ENCODE peak calls at places on chromosomes 5 and 9, in eight cellular contexts. One of them, this sample, is unnamed.

GRCh38 chr5:73214921-73215490 is 42.0 kb downstream of the TMEM174 start:
- DNase-seq in neural progenitor cell: peak; percentile 51
- DNase-seq in HepG2: no peak
- DNase-seq in PC-9: no peak
- DNase-seq in mesenchymal stem cell: no peak
- DNase-seq in PC-3: no peak
- DNase-seq in OCI-LY7: no peak
- DNase-seq in mammary epithelial cell: no peak
- DNase-seq in this sample: no peak

GRCh38 chr5:112228672-112229071 is 190.4 kb downstream of the EPB41L4A start:
- DNase-seq in mesenchymal stem cell: peak; percentile 4
- DNase-seq in mammary epithelial cell: peak; percentile 67
- DNase-seq in OCI-LY7: no peak
- DNase-seq in PC-3: peak; percentile 71
- DNase-seq in HepG2: no peak
- DNase-seq in neural progenitor cell: no peak
- DNase-seq in PC-9: peak; percentile 95
- DNase-seq in this sample: no peak

GRCh38 chr5:141832131-141832530 is 46.1 kb downstream of the PCDH1 start:
- DNase-seq in mammary epithelial cell: peak; percentile 21
- DNase-seq in HepG2: no peak
- DNase-seq in mesenchymal stem cell: no peak
- DNase-seq in neural progenitor cell: no peak
- DNase-seq in PC-3: no peak
- DNase-seq in PC-9: no peak
- DNase-seq in OCI-LY7: no peak
- DNase-seq in this sample: no peak

GRCh38 chr9:99635032-99635431 is 186.7 kb upstream of the NR4A3 start:
- DNase-seq in mesenchymal stem cell: peak; percentile 60
- DNase-seq in PC-9: no peak
- DNase-seq in neural progenitor cell: no peak
- DNase-seq in HepG2: no peak
- DNase-seq in PC-3: no peak
- DNase-seq in OCI-LY7: no peak
- DNase-seq in mammary epithelial cell: no peak
- DNase-seq in this sample: no peak

GRCh38 chr5:118796081-118796480 is 192.3 kb downstream of the DTWD2 start:
- DNase-seq in PC-9: no peak
- DNase-seq in neural progenitor cell: peak; percentile 5
- DNase-seq in HepG2: no peak
- DNase-seq in mesenchymal stem cell: no peak
- DNase-seq in OCI-LY7: no peak
- DNase-seq in PC-3: no peak
- DNase-seq in mammary epithelial cell: no peak
- DNase-seq in this sample: no peak

GRCh38 chr9:35908484-35909125 is 685 bp upstream of the SPAAR start:
- DNase-seq in HepG2: no peak
- DNase-seq in neural progenitor cell: no peak
- DNase-seq in PC-3: peak; percentile 87
- DNase-seq in mesenchymal stem cell: no peak
- DNase-seq in mammary epithelial cell: no peak
- DNase-seq in PC-9: no peak
- DNase-seq in OCI-LY7: no peak
- DNase-seq in this sample: no peak

GRCh38 chr5:139844472-139845145 is 49.0 kb downstream of the PSD2 start:
- DNase-seq in PC-9: peak; percentile 44
- DNase-seq in mammary epithelial cell: peak; percentile 41
- DNase-seq in OCI-LY7: peak; percentile 80
- DNase-seq in HepG2: peak; percentile 66
- DNase-seq in PC-3: peak; percentile 74
- DNase-seq in neural progenitor cell: peak; percentile 92
- DNase-seq in mesenchymal stem cell: peak; percentile 71
- DNase-seq in this sample: peak; percentile 91

GRCh38 chr9:96279927-96280326 is 22.0 kb downstream of the HSD17B3 start:
- DNase-seq in neural progenitor cell: no peak
- DNase-seq in PC-9: peak; percentile 89
- DNase-seq in HepG2: no peak
- DNase-seq in mammary epithelial cell: peak; percentile 27
- DNase-seq in OCI-LY7: no peak
- DNase-seq in PC-3: peak; percentile 55
- DNase-seq in mesenchymal stem cell: no peak
- DNase-seq in this sample: no peak

GRCh38 chr9:94827584-94828304 is 101.2 kb downstream of the AOPEP start:
- DNase-seq in PC-3: no peak
- DNase-seq in mesenchymal stem cell: peak; percentile 69
- DNase-seq in PC-9: no peak
- DNase-seq in neural progenitor cell: no peak
- DNase-seq in HepG2: peak; percentile 96
- DNase-seq in mammary epithelial cell: no peak
- DNase-seq in OCI-LY7: no peak
- DNase-seq in this sample: no peak

GRCh38 chr5:91850031-91850430 is 466.9 kb upstream of the ARRDC3 start:
- DNase-seq in mammary epithelial cell: no peak
- DNase-seq in PC-3: peak; percentile 50
- DNase-seq in PC-9: no peak
- DNase-seq in HepG2: no peak
- DNase-seq in mesenchymal stem cell: peak; percentile 27
- DNase-seq in OCI-LY7: no peak
- DNase-seq in neural progenitor cell: no peak
- DNase-seq in this sample: no peak

GRCh38 chr9:109781541-109782197 is 1.7 kb downstream of the PALM2AKAP2 start:
- DNase-seq in PC-3: no peak
- DNase-seq in neural progenitor cell: no peak
- DNase-seq in OCI-LY7: no peak
- DNase-seq in PC-9: no peak
- DNase-seq in mesenchymal stem cell: peak; percentile 48
- DNase-seq in HepG2: no peak
- DNase-seq in mammary epithelial cell: no peak
- DNase-seq in this sample: no peak

GRCh38 chr5:172450861-172451695 is 3.2 kb downstream of the SH3PXD2B start:
- DNase-seq in PC-3: peak; percentile 35
- DNase-seq in PC-9: no peak
- DNase-seq in mesenchymal stem cell: peak; percentile 57
- DNase-seq in HepG2: no peak
- DNase-seq in mammary epithelial cell: no peak
- DNase-seq in OCI-LY7: peak; percentile 32
- DNase-seq in neural progenitor cell: peak; percentile 60
- DNase-seq in this sample: peak; percentile 73

GRCh38 chr5:105392710-105393149 is 1830.1 kb upstream of the NUDT12 start:
- DNase-seq in mesenchymal stem cell: no peak
- DNase-seq in PC-9: peak; percentile 70
- DNase-seq in HepG2: peak; percentile 70
- DNase-seq in neural progenitor cell: no peak
- DNase-seq in OCI-LY7: no peak
- DNase-seq in mammary epithelial cell: no peak
- DNase-seq in PC-3: no peak
- DNase-seq in this sample: no peak

GRCh38 chr5:135139397-135140134 is 105.5 kb upstream of the PITX1 start:
- DNase-seq in neural progenitor cell: no peak
- DNase-seq in OCI-LY7: no peak
- DNase-seq in mesenchymal stem cell: peak; percentile 98
- DNase-seq in PC-3: peak; percentile 70
- DNase-seq in HepG2: peak; percentile 45
- DNase-seq in mammary epithelial cell: peak; percentile 85
- DNase-seq in PC-9: peak; percentile 93
- DNase-seq in this sample: no peak

GRCh38 chr9:124880501-124880900 is 18.6 kb downstream of the ARPC5L start:
- DNase-seq in PC-9: no peak
- DNase-seq in OCI-LY7: peak; percentile 70
- DNase-seq in PC-3: no peak
- DNase-seq in mammary epithelial cell: no peak
- DNase-seq in mesenchymal stem cell: no peak
- DNase-seq in neural progenitor cell: no peak
- DNase-seq in HepG2: no peak
- DNase-seq in this sample: peak; percentile 88

GRCh38 chr5:40678021-40678939 is 1.4 kb upstream of the PTGER4 start:
- DNase-seq in PC-9: peak; percentile 48
- DNase-seq in PC-3: peak; percentile 58
- DNase-seq in neural progenitor cell: no peak
- DNase-seq in HepG2: no peak
- DNase-seq in OCI-LY7: no peak
- DNase-seq in mammary epithelial cell: peak; percentile 19
- DNase-seq in mesenchymal stem cell: peak; percentile 33
- DNase-seq in this sample: no peak

GRCh38 chr5:179344301-179345178 is 721 bp downstream of the ADAMTS2 start:
- DNase-seq in mammary epithelial cell: no peak
- DNase-seq in PC-9: no peak
- DNase-seq in mesenchymal stem cell: peak; percentile 48
- DNase-seq in HepG2: no peak
- DNase-seq in neural progenitor cell: no peak
- DNase-seq in PC-3: no peak
- DNase-seq in OCI-LY7: no peak
- DNase-seq in this sample: no peak

GRCh38 chr5:17267099-17267498 is 49.7 kb downstream of the BASP1 start:
- DNase-seq in HepG2: no peak
- DNase-seq in OCI-LY7: peak; percentile 68
- DNase-seq in PC-9: no peak
- DNase-seq in neural progenitor cell: no peak
- DNase-seq in mesenchymal stem cell: no peak
- DNase-seq in mammary epithelial cell: no peak
- DNase-seq in PC-3: no peak
- DNase-seq in this sample: no peak

GRCh38 chr9:85630676-85631075 is 111.1 kb downstream of the AGTPBP1 start:
- DNase-seq in OCI-LY7: no peak
- DNase-seq in HepG2: no peak
- DNase-seq in PC-3: no peak
- DNase-seq in mammary epithelial cell: no peak
- DNase-seq in mesenchymal stem cell: no peak
- DNase-seq in PC-9: no peak
- DNase-seq in neural progenitor cell: no peak
- DNase-seq in this sample: no peak

GRCh38 chr5:74865799-74866652 is at the start of gene FAM169A:
- DNase-seq in mammary epithelial cell: peak; percentile 65
- DNase-seq in PC-3: peak; percentile 54
- DNase-seq in HepG2: no peak
- DNase-seq in neural progenitor cell: peak; percentile 84
- DNase-seq in mesenchymal stem cell: peak; percentile 42
- DNase-seq in PC-9: peak; percentile 41
- DNase-seq in OCI-LY7: no peak
- DNase-seq in this sample: no peak
- H2AFZ ChIP-seq in mammary epithelial cell: peak within 1 kb of the TSS; percentile 95
- H2AFZ ChIP-seq in PC-3: peak within 1 kb of the TSS; percentile 99
- H2AFZ ChIP-seq in HepG2: peak within 1 kb of the TSS; percentile 42
- H2AFZ ChIP-seq in neural progenitor cell: peak within 1 kb of the TSS; percentile 99
- H2AFZ ChIP-seq in mesenchymal stem cell: peak within 1 kb of the TSS; percentile 81
- H2AFZ ChIP-seq in PC-9: peak within 1 kb of the TSS; percentile 98
- H2AFZ ChIP-seq in OCI-LY7: no peak within 1 kb of the TSS
- H2AFZ ChIP-seq in this sample: no peak within 1 kb of the TSS

GRCh38 chr9:130837002-130837511 is 2.0 kb downstream of the ABL1 start:
- DNase-seq in OCI-LY7: no peak
- DNase-seq in HepG2: peak; percentile 69
- DNase-seq in mesenchymal stem cell: peak; percentile 36
- DNase-seq in PC-9: no peak
- DNase-seq in mammary epithelial cell: peak; percentile 28
- DNase-seq in neural progenitor cell: no peak
- DNase-seq in PC-3: no peak
- DNase-seq in this sample: no peak
- H3K4me1 ChIP-seq in OCI-LY7: no peaks in the 10 kb centered on the region
- H3K4me1 ChIP-seq in HepG2: peaks cover 44% of the 10 kb centered on the region
- H3K4me1 ChIP-seq in mesenchymal stem cell: peaks cover 15% of the 10 kb centered on the region
- H3K4me1 ChIP-seq in PC-9: peaks cover 30% of the 10 kb centered on the region
- H3K4me1 ChIP-seq in mammary epithelial cell: peaks cover 19% of the 10 kb centered on the region
- H3K4me1 ChIP-seq in neural progenitor cell: peaks cover 60% of the 10 kb centered on the region
- H3K4me1 ChIP-seq in PC-3: peaks cover 28% of the 10 kb centered on the region
- H3K4me1 ChIP-seq in this sample: peaks cover 43% of the 10 kb centered on the region

GRCh38 chr9:5884191-5884590 is 6.5 kb upstream of the MLANA start:
- DNase-seq in neural progenitor cell: no peak
- DNase-seq in HepG2: no peak
- DNase-seq in mesenchymal stem cell: no peak
- DNase-seq in PC-3: peak; percentile 38
- DNase-seq in OCI-LY7: no peak
- DNase-seq in PC-9: peak; percentile 61
- DNase-seq in mammary epithelial cell: peak; percentile 52
- DNase-seq in this sample: no peak

GRCh38 chr9:5890641-5891040 is at the start of gene MLANA:
- DNase-seq in mesenchymal stem cell: no peak
- DNase-seq in PC-3: no peak
- DNase-seq in mammary epithelial cell: no peak
- DNase-seq in PC-9: no peak
- DNase-seq in HepG2: no peak
- DNase-seq in OCI-LY7: no peak
- DNase-seq in neural progenitor cell: no peak
- DNase-seq in this sample: no peak

GRCh38 chr9:5886114-5886939 is 4.4 kb upstream of the MLANA start:
- DNase-seq in mammary epithelial cell: peak; percentile 58
- DNase-seq in neural progenitor cell: peak; percentile 87
- DNase-seq in mesenchymal stem cell: peak; percentile 66
- DNase-seq in PC-9: peak; percentile 41
- DNase-seq in OCI-LY7: peak; percentile 75
- DNase-seq in HepG2: peak; percentile 78
- DNase-seq in PC-3: peak; percentile 73
- DNase-seq in this sample: peak; percentile 93
- H2AFZ ChIP-seq in mammary epithelial cell: peak overlapping the region; percentile 23
- H2AFZ ChIP-seq in neural progenitor cell: peak overlapping the region; percentile 4
- H2AFZ ChIP-seq in mesenchymal stem cell: no peak overlapping the region
- H2AFZ ChIP-seq in PC-9: no peak overlapping the region
- H2AFZ ChIP-seq in OCI-LY7: no peak overlapping the region
- H2AFZ ChIP-seq in HepG2: no peak overlapping the region
- H2AFZ ChIP-seq in PC-3: no peak overlapping the region
- H2AFZ ChIP-seq in this sample: no peak overlapping the region

GRCh38 chr5:169354921-169355320 is 54.0 kb upstream of the SLIT3 start:
- DNase-seq in neural progenitor cell: no peak
- DNase-seq in PC-9: peak; percentile 73
- DNase-seq in HepG2: no peak
- DNase-seq in mesenchymal stem cell: no peak
- DNase-seq in mammary epithelial cell: peak; percentile 50
- DNase-seq in OCI-LY7: no peak
- DNase-seq in PC-3: peak; percentile 72
- DNase-seq in this sample: no peak

GRCh38 chr5:169352901-169353300 is 52.0 kb upstream of the SLIT3 start:
- DNase-seq in HepG2: no peak
- DNase-seq in mesenchymal stem cell: no peak
- DNase-seq in OCI-LY7: no peak
- DNase-seq in PC-3: no peak
- DNase-seq in neural progenitor cell: no peak
- DNase-seq in mammary epithelial cell: no peak
- DNase-seq in PC-9: no peak
- DNase-seq in this sample: no peak

GRCh38 chr5:169356811-169357210 is 55.9 kb upstream of the SLIT3 start:
- DNase-seq in HepG2: no peak
- DNase-seq in mammary epithelial cell: no peak
- DNase-seq in PC-3: no peak
- DNase-seq in OCI-LY7: no peak
- DNase-seq in mesenchymal stem cell: no peak
- DNase-seq in neural progenitor cell: no peak
- DNase-seq in PC-9: no peak
- DNase-seq in this sample: no peak

GRCh38 chr5:169356181-169356580 is 55.2 kb upstream of the SLIT3 start:
- DNase-seq in PC-9: no peak
- DNase-seq in PC-3: no peak
- DNase-seq in mesenchymal stem cell: no peak
- DNase-seq in OCI-LY7: no peak
- DNase-seq in mammary epithelial cell: peak; percentile 35
- DNase-seq in HepG2: no peak
- DNase-seq in neural progenitor cell: no peak
- DNase-seq in this sample: no peak

DNA sequence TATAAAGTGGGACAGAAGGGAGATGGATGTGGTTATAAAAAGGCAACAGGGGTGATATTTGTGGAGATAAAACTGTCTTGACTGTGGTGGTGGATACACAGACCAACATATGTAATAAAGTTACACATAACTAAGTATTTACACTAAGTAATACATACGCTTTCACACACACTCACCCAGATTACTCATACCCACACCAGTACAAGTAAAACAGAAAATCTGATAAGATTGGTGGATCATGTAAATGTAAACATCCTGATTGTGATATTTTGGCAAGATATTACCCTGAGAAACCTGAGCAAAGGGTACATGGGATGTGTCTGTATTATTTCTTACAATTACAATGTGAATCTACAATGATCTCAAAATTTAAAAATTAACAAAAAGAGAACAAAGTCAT is 53.3 kb upstream of the SLIT3 start:
- DNase-seq in PC-9: peak; percentile 90
- DNase-seq in neural progenitor cell: no peak
- DNase-seq in OCI-LY7: no peak
- DNase-seq in HepG2: no peak
- DNase-seq in mammary epithelial cell: peak; percentile 62
- DNase-seq in mesenchymal stem cell: peak; percentile 42
- DNase-seq in PC-3: peak; percentile 94
- DNase-seq in this sample: no peak
- H3K4me1 ChIP-seq in PC-9: peaks cover 80% of the 10 kb centered on the region
- H3K4me1 ChIP-seq in neural progenitor cell: no peaks in the 10 kb centered on the region
- H3K4me1 ChIP-seq in OCI-LY7: no peaks in the 10 kb centered on the region
- H3K4me1 ChIP-seq in HepG2: no peaks in the 10 kb centered on the region
- H3K4me1 ChIP-seq in mammary epithelial cell: peaks cover 62% of the 10 kb centered on the region
- H3K4me1 ChIP-seq in mesenchymal stem cell: no peaks in the 10 kb centered on the region
- H3K4me1 ChIP-seq in PC-3: peaks cover 54% of the 10 kb centered on the region
- H3K4me1 ChIP-seq in this sample: no peaks in the 10 kb centered on the region

This sample was measured in Karpas-422.